ENCODE peak calls at places on chromosomes 13 and 19, in seven cellular contexts. G is NB4, F is OCI-LY7, I is uterus, R is tibial nerve, Z is retinal pigment epithelial cell, O is fibroblast of mammary gland. D is an unnamed sample.

GRCh38 chr13:41029629-41030028 is 10.5 kb upstream of the ELF1 start:
- DNase-seq in G (peak), F (no peak), I (no peak), R (no peak), Z (no peak), O (no peak), D (no peak)

GRCh38 chr13:45705936-45706335 is 3.8 kb downstream of the CBY2 start:
- DNase-seq in G (peak), F (peak), I (no peak), R (no peak), Z (no peak), O (no peak), D (no peak)

GRCh38 chr19:33404506-33404905 is 31.0 kb downstream of the CEBPG start:
- DNase-seq in G (no peak), F (no peak), I (no peak), R (no peak), Z (no peak), O (no peak), D (no peak)

GRCh38 chr13:59478908-59479307 is 684.8 kb downstream of the DIAPH3 start:
- DNase-seq in G (no peak), F (no peak), I (no peak), R (no peak), Z (peak), O (no peak), D (no peak)

GRCh38 chr19:33998302-33998701 is 174.0 kb upstream of the LSM14A start:
- DNase-seq in G (no peak), F (no peak), I (no peak), R (no peak), Z (no peak), O (no peak), D (no peak)

GRCh38 chr13:50053844-50054243 is 38.6 kb downstream of the KCNRG start:
- DNase-seq in G (no peak), F (no peak), I (no peak), R (no peak), Z (no peak), O (no peak), D (no peak)

GRCh38 chr13:32007494-32007893 is 24.1 kb upstream of the FRY start:
- DNase-seq in G (no peak), F (no peak), I (no peak), R (no peak), Z (no peak), O (peak), D (no peak)

GRCh38 chr19:45137179-45137761 is 23.5 kb downstream of the NKPD1 start:
- DNase-seq in G (no peak), F (peak), I (no peak), R (no peak), Z (no peak), O (no peak), D (peak)

GRCh38 chr13:114071441-114071840 is 61.0 kb downstream of the RASA3 start:
- DNase-seq in G (no peak), F (no peak), I (no peak), R (no peak), Z (no peak), O (no peak), D (no peak)

GRCh38 chr19:46766569-46767317 is 20.5 kb upstream of the STRN4 start:
- DNase-seq in G (peak), F (peak), I (no peak), R (no peak), Z (no peak), O (no peak), D (no peak)

GRCh38 chr13:106532111-106532929 is 3.1 kb downstream of the EFNB2 start:
- DNase-seq in G (no peak), F (no peak), I (peak), R (no peak), Z (no peak), O (peak), D (peak)
- H3K4me3 ChIP-seq in G (no peak), F (no peak), I (peak), R (peak), Z (peak), O (peak), D (peak)

DNA sequence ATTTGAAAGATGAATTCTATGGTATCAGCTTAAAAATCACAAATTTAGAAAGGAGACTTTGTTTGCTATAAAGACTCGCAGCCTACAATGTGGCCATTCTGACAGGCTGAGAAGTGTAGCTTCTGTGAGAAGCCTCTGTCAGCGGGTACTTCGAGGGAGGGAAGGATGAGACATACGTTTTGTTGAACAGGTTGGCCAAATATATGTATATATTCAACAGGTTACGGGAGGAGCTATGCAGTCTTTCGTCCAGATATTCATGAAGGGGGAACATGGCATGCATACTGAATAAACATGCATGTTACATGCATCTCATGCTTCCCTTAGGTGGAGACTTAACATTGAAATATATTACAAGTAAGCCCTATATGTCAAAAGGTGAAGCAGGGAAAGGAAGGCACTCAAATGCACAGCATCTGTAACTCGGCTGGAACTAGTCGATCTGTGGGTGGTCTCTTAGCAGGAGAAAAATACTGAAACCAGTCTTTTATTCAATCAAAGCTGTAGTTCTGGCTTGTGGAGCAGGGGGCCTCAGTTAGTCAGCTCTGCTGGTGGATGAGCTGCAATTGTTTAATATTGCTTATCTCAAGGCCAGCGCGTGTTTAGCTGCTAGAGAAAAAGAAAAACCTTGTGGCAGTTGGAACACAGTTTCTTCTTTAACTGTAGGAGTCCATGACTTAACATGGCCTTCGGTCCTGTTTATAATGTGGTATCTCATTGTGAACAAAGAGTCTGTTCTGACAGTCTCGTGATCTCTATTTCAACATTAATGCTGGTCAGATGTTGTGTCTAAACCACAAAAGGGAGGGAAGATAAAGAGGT is 94.3 kb downstream of the FAM216B start:
- DNase-seq in G (no peak), F (no peak), I (no peak), R (no peak), Z (no peak), O (peak), D (peak)
- TF ChIP-seq CTCF in G (no peak), F (peak), I (no peak), R (no peak), Z (peak), O (peak), D (peak)

DNA sequence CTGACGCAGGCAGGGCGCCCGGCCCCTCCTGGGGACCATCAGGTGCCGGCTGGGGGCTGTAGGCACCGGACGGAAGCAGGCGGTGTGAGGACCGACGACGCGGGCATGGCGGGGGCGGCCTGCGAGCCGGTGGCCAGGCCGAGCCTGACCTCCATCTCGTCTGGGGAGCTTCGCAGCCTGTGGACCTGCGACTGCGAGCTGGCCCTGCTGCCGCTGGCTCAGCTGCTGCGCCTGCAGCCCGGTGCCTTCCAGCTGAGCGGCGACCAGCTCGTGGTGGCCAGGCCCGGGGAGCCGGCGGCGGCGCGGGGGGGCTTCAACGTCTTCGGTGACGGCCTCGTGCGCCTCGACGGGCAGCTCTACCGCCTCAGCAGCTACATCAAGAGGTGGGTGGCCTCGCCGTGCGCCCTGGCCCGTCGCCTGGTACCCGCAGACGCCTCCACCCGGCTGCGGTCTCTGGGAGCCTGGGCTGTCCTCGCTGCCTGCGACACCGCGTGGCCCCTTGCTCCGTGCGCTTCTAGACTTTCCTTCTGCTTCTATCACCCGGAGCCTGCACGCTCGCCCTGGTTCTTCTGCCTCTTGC is 430 bp downstream of the MEDAG start:
- DNase-seq in G (no peak), F (no peak), I (peak), R (no peak), Z (no peak), O (no peak), D (no peak)
- H3K4me3 ChIP-seq in G (no peak), F (no peak), I (peak), R (peak), Z (peak), O (peak), D (peak)

DNA sequence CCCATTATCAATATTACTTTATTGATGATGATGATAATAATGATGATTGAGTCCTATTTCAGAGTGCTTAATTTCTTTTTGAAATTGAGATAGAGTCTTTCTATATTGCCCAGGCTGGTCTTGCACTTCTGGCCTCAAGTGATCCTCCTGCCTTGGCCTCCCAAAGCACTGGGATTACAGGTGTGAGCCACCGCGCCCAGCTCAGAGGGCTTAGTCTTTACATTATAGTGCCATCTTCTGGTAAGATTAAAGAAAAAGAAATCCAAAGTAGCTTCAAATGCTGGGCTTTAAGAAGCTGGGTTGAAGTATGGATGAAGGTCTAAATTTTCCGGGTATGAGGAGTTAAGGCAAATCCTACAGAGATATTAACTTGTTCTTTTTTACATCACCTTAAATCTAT is 3.4 kb upstream of the ZNF333 start:
- DNase-seq in G (peak), F (peak), I (no peak), R (no peak), Z (no peak), O (peak), D (peak)
- TF ChIP-seq CTCF in G (peak), F (peak), I (no peak), R (no peak), Z (peak), O (peak), D (no peak)

GRCh38 chr19:3365093-3365446 is 1.3 kb upstream of the NFIC start:
- DNase-seq in G (no peak), F (no peak), I (no peak), R (no peak), Z (no peak), O (no peak), D (no peak)

GRCh38 chr19:3366104-3366760 is at the start of gene NFIC:
- DNase-seq in G (peak), F (no peak), I (peak), R (peak), Z (no peak), O (peak), D (peak)

GRCh38 chr19:3364501-3364858 is 1.9 kb upstream of the NFIC start:
- DNase-seq in G (no peak), F (no peak), I (no peak), R (no peak), Z (no peak), O (no peak), D (no peak)

GRCh38 chr19:3366761-3367571 is 583 bp downstream of the NFIC start:
- DNase-seq in G (peak), F (no peak), I (peak), R (no peak), Z (no peak), O (no peak), D (peak)

DNA sequence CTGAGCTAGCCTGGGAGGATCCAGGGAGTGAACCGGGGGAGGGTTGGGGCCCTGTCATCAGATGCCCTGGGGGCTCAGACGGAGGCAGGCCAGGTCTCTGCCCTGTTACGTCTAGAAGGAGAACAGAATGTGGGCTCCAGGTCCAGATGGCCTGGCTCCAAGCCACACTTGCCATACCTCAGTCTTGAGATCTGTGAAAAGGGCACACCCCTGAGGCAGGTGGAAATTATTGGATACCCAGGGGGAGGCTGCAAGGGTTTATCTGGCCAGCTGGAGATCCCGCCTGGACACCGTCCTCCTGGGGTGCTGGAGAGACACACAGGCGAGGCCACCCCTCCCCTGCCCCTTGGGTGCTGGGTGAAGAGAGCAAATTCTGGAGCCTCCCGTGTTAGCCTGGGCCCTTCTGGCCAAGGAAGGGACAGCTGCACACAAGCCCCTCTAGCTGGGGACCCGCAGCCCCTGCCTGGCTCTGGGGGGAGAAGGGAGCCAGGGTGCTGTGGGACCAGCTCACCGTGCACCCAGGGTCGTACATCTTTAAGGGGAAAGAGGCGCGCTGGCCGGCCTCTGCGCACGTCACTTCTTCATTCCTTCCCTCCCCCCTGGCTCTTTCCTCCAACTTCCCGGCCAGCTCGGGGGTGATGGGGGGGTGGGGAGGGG is 808 bp upstream of the NFIC start:
- DNase-seq in G (peak), F (no peak), I (peak), R (peak), Z (no peak), O (peak), D (peak)
- H3K4me3 ChIP-seq in G (peak), F (no peak), I (peak), R (peak), Z (peak), O (peak), D (peak)

D was measured in astrocyte of the spinal cord.